ENCODE peak calls at places on chromosome 2, in six cellular contexts. M, G, A, W, V and T are unnamed samples.

GRCh38 chr2:159069229-159069628 is 100.8 kb downstream of the TANC1 start:
- DNase-seq in W (no peak), M (no peak), G (no peak), A (no peak), V (no peak), T (no peak)

GRCh38 chr2:39228413-39229209 is 15.2 kb downstream of the CDKL4 start:
- DNase-seq in G (no peak), A (no peak), V (no peak), M (peak; percentile 33), W (peak; percentile 66), T (no peak)

GRCh38 chr2:207338220-207338607 is 172.5 kb upstream of the KLF7 start:
- DNase-seq in A (no peak), M (no peak), W (no peak), G (no peak), V (no peak), T (no peak)

GRCh38 chr2:149160701-149161217 is 122.3 kb downstream of the LYPD6B start:
- DNase-seq in V (no peak), G (peak; percentile 52), A (no peak), M (no peak), W (no peak), T (peak; percentile 66)

GRCh38 chr2:31238906-31239841 is 5.2 kb downstream of the EHD3 start:
- DNase-seq in W (peak; percentile 13), V (no peak), M (no peak), G (no peak), A (no peak), T (no peak)

GRCh38 chr2:148042219-148042618 is 21.3 kb downstream of the MBD5 start:
- DNase-seq in G (no peak), W (no peak), A (peak; percentile 20), V (no peak), M (no peak), T (no peak)

GRCh38 chr2:239073270-239073669 is 225.4 kb downstream of the TWIST2 start:
- DNase-seq in A (no peak), G (no peak), V (no peak), W (no peak), M (no peak), T (no peak)

GRCh38 chr2:239263937-239264837 is 136.6 kb downstream of the HDAC4 start:
- DNase-seq in A (peak; percentile 63), W (no peak), V (no peak), G (peak; percentile 50), M (no peak), T (no peak)

GRCh38 chr2:239187464-239188253 is 213.2 kb downstream of the HDAC4 start:
- DNase-seq in W (peak; percentile 15), A (no peak), G (no peak), V (no peak), M (no peak), T (no peak)

GRCh38 chr2:225318440-225318839 is 81.1 kb upstream of the NYAP2 start:
- DNase-seq in W (no peak), V (no peak), G (no peak), A (no peak), M (no peak), T (no peak)

GRCh38 chr2:11996618-11997017 is 250.2 kb downstream of the LPIN1 start:
- DNase-seq in M (no peak), A (peak; percentile 71), V (no peak), G (no peak), W (no peak), T (no peak)

GRCh38 chr2:100381240-100381639 is 36.2 kb downstream of the CHST10 start:
- DNase-seq in A (peak; percentile 76), W (peak; percentile 86), G (peak; percentile 79), M (peak; percentile 86), V (peak; percentile 67), T (peak; percentile 73)

GRCh38 chr2:12701786-12702660 is 14.7 kb upstream of the TRIB2 start:
- DNase-seq in W (no peak), A (peak; percentile 80), M (no peak), G (peak; percentile 56), V (no peak), T (no peak)

GRCh38 chr2:76445880-76446279 is 735.2 kb upstream of the GCFC2 start:
- DNase-seq in A (no peak), G (no peak), V (no peak), W (no peak), M (no peak), T (no peak)

GRCh38 chr2:180195847-180196246 is 188.8 kb upstream of the CWC22 start:
- DNase-seq in A (no peak), W (no peak), G (no peak), M (no peak), V (no peak), T (no peak)

GRCh38 chr2:35428548-35428947 is 927.0 kb upstream of the CRIM1 start:
- DNase-seq in V (peak; percentile 25), A (no peak), G (no peak), M (peak; percentile 17), W (peak; percentile 65), T (peak; percentile 27)

GRCh38 chr2:39839261-39839848 is 60.3 kb upstream of the THUMPD2 start:
- DNase-seq in M (no peak), V (no peak), W (no peak), G (no peak), A (no peak), T (no peak)

GRCh38 chr2:224892574-224893204 is 149.6 kb downstream of the DOCK10 start:
- DNase-seq in A (no peak), M (no peak), V (no peak), W (peak; percentile 51), G (no peak), T (no peak)

GRCh38 chr2:157857881-157858280 is 18.2 kb downstream of the ACVR1 start:
- DNase-seq in A (peak; percentile 18), G (peak; percentile 44), V (no peak), W (no peak), M (no peak), T (no peak)

GRCh38 chr2:201952212-201952611 is 81.4 kb upstream of the FZD7 start:
- DNase-seq in W (peak; percentile 66), M (no peak), A (no peak), G (no peak), V (no peak), T (no peak)

GRCh38 chr2:174051741-174052638 is 86.8 kb upstream of the SP3 start:
- DNase-seq in W (peak; percentile 55), V (no peak), A (peak; percentile 83), G (peak; percentile 73), M (no peak), T (peak; percentile 82)

GRCh38 chr2:28084564-28084963 is 194.0 kb downstream of the BABAM2 start:
- DNase-seq in W (no peak), V (no peak), M (no peak), G (no peak), A (no peak), T (no peak)

GRCh38 chr2:86413296-86414085 is 27.7 kb upstream of the KDM3A start:
- DNase-seq in A (no peak), M (no peak), V (no peak), W (no peak), G (no peak), T (no peak)

GRCh38 chr2:39706945-39707344 is 41.2 kb downstream of the TMEM178A start:
- DNase-seq in A (no peak), V (no peak), W (no peak), G (no peak), M (no peak), T (no peak)

GRCh38 chr2:25168256-25169072 is at the start of gene POMC:
- DNase-seq in W (peak; percentile 68), A (peak; percentile 21), M (no peak), G (peak; percentile 49), V (no peak), T (peak; percentile 29)

GRCh38 chr2:12302140-12302539 is 414.6 kb upstream of the TRIB2 start:
- DNase-seq in A (no peak), M (no peak), G (peak; percentile 79), W (no peak), V (no peak), T (no peak)

GRCh38 chr2:23682481-23682880 is 244.4 kb downstream of the ATAD2B start:
- DNase-seq in W (no peak), M (no peak), V (no peak), A (no peak), G (no peak), T (no peak)

GRCh38 chr2:68368657-68369339 is 3.7 kb downstream of the PLEK start:
- DNase-seq in G (peak; percentile 75), A (peak; percentile 81), V (no peak), W (no peak), M (peak; percentile 20), T (no peak)

GRCh38 chr2:24919100-24919976 is 699 bp downstream of the ADCY3 start:
- DNase-seq in M (peak; percentile 21), G (peak; percentile 33), A (peak; percentile 12), V (no peak), W (no peak), T (peak; percentile 5)

DNA sequence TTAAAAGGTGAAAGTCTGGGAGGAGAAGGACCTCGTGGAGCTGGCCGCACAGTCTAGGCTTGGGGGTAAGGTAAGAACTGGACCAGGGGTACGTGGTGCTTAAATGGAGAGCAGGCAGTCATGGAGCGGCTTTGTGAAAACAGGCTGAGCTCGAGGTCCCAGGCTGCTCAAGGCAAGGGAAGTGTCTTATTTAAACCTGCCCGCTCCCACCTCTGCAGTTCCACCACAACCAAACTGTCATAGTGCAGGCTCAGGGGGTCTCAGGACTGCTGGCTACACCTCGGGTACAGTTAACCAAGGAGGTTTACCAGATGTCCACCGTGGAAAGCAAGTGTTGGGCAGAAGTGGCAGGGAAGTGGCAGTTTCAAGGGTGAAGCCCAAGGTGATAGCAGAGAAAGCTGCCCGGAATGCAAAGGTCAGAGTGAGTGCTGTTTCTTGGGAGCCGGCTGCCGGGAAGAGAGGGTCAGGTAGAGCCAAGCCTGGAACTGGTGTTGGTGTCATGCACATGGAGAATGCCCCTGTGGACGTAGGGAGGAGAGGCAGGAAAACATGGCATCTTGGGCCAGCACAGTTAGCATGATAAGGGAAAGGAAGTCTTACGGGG is 203.3 kb downstream of the GBX2 start:
- DNase-seq in G (no peak), V (no peak), M (no peak), W (peak; percentile 23), A (no peak), T (no peak)
- H2AFZ ChIP-seq in G (no peak overlapping the region), V (no peak overlapping the region), M (no peak overlapping the region), W (no peak overlapping the region), A (no peak overlapping the region), T (no peak overlapping the region)

GRCh38 chr2:128304715-128305554 is 13.7 kb downstream of the HS6ST1 start:
- DNase-seq in M (no peak), W (peak; percentile 68), V (no peak), A (peak; percentile 98), G (peak; percentile 97), T (peak; percentile 96)
- H3K79me1 ChIP-seq in M (peaks cover 38% of the 10 kb centered on the region), W (peaks cover 19% of the 10 kb centered on the region), V (peaks cover 66% of the 10 kb centered on the region), A (peaks cover 92% of the 10 kb centered on the region), G (peaks cover 45% of the 10 kb centered on the region), T (peaks cover 22% of the 10 kb centered on the region)

GRCh38 chr2:112474844-112475486 is 7.0 kb upstream of the TTL start:
- DNase-seq in G (no peak), M (no peak), W (no peak), V (no peak), A (peak; percentile 62), T (no peak)
- H2AFZ ChIP-seq in G (no peak overlapping the region), M (no peak overlapping the region), W (no peak overlapping the region), V (no peak overlapping the region), A (peak overlapping the region; percentile 37), T (no peak overlapping the region)

GRCh38 chr2:98472132-98472650 is 27.5 kb downstream of the INPP4A start:
- DNase-seq in W (no peak), V (no peak), M (no peak), G (no peak), A (no peak), T (no peak)
- H3K79me1 ChIP-seq in W (peaks cover 4% of the 10 kb centered on the region), V (peaks cover 13% of the 10 kb centered on the region), M (peaks cover 10% of the 10 kb centered on the region), G (peaks cover 46% of the 10 kb centered on the region), A (peaks cover 69% of the 10 kb centered on the region), T (peaks cover 2% of the 10 kb centered on the region)